ENCODE peak calls at places on chromosomes 1 and 21, in nine cellular contexts. K, A, L, Q, S, V, D, R and C are unnamed samples. For H3K4me1, the result is how much of the 10 kb centered on the place peaks cover.

GRCh38 chr1:93670141-93670540 is 11.5 kb downstream of the BCAR3 start:
- DNase-seq in K (no peak), A (no peak), L (peak), Q (no peak), S (no peak), V (no peak), D (peak), R (no peak), C (no peak)

GRCh38 chr21:39238275-39238674 is 55.0 kb upstream of the PSMG1 start:
- DNase-seq in K (no peak), A (no peak), L (peak), Q (no peak), S (no peak), V (no peak), D (no peak), R (no peak), C (no peak)

GRCh38 chr21:42079008-42079938 is 8.2 kb downstream of the UMODL1 start:
- DNase-seq in K (no peak), A (peak), L (no peak), Q (no peak), S (no peak), V (no peak), D (no peak), R (no peak), C (no peak)

GRCh38 chr1:119227446-119227845 is 87.0 kb upstream of the WARS2 start:
- DNase-seq in K (no peak), A (no peak), L (no peak), Q (no peak), S (no peak), V (peak), D (no peak), R (no peak), C (no peak)

GRCh38 chr1:228092342-228093049 is 10.0 kb downstream of the ARF1 start:
- DNase-seq in K (no peak), A (no peak), L (no peak), Q (no peak), S (peak), V (no peak), D (no peak), R (no peak), C (no peak)

GRCh38 chr1:59198565-59198964 is 98.3 kb upstream of the FGGY start:
- DNase-seq in K (no peak), A (no peak), L (peak), Q (no peak), S (no peak), V (no peak), D (no peak), R (no peak), C (no peak)

GRCh38 chr1:212635141-212635601 is 26.6 kb downstream of the ATF3 start:
- DNase-seq in K (peak), A (no peak), L (peak), Q (no peak), S (no peak), V (no peak), D (no peak), R (no peak), C (no peak)

GRCh38 chr1:153291514-153291913 is 21.2 kb downstream of the PGLYRP3 start:
- DNase-seq in K (no peak), A (no peak), L (no peak), Q (no peak), S (no peak), V (no peak), D (peak), R (no peak), C (no peak)

GRCh38 chr1:84598846-84599741 is 24.9 kb upstream of the CTBS start:
- DNase-seq in K (peak), A (no peak), L (peak), Q (no peak), S (no peak), V (no peak), D (no peak), R (no peak), C (no peak)

GRCh38 chr1:51648180-51649109 is 31.6 kb downstream of the OSBPL9 start:
- DNase-seq in K (no peak), A (no peak), L (peak), Q (no peak), S (peak), V (peak), D (peak), R (peak), C (no peak)

GRCh38 chr21:44765231-44766013 is 36.2 kb downstream of the UBE2G2 start:
- DNase-seq in K (peak), A (no peak), L (no peak), Q (no peak), S (peak), V (no peak), D (no peak), R (no peak), C (no peak)

GRCh38 chr21:34132202-34132601 is 58.8 kb downstream of the MRPS6 start:
- DNase-seq in K (no peak), A (no peak), L (no peak), Q (no peak), S (no peak), V (no peak), D (no peak), R (no peak), C (peak)

GRCh38 chr1:1179983-1180861 is 6.5 kb downstream of the TTLL10 start:
- DNase-seq in K (no peak), A (peak), L (no peak), Q (no peak), S (no peak), V (peak), D (no peak), R (no peak), C (no peak)

GRCh38 chr1:207181838-207182237 is 77.8 kb downstream of the C4BPA start:
- DNase-seq in K (no peak), A (no peak), L (no peak), Q (no peak), S (no peak), V (no peak), D (no peak), R (no peak), C (no peak)

GRCh38 chr1:218332416-218332815 is 12.7 kb upstream of the TGFB2 start:
- DNase-seq in K (no peak), A (no peak), L (peak), Q (no peak), S (no peak), V (no peak), D (no peak), R (no peak), C (no peak)

GRCh38 chr1:212260557-212261342 is 24.5 kb upstream of the PPP2R5A start:
- DNase-seq in K (no peak), A (no peak), L (peak), Q (no peak), S (no peak), V (no peak), D (no peak), R (no peak), C (no peak)

GRCh38 chr21:34983680-34984086 is 65.4 kb downstream of the RUNX1 start:
- DNase-seq in K (peak), A (no peak), L (peak), Q (no peak), S (no peak), V (no peak), D (no peak), R (no peak), C (no peak)

GRCh38 chr1:235552146-235552716 is 48.0 kb upstream of the B3GALNT2 start:
- DNase-seq in K (no peak), A (no peak), L (no peak), Q (no peak), S (no peak), V (no peak), D (no peak), R (no peak), C (no peak)

GRCh38 chr1:8377382-8377928 is 59.5 kb downstream of the SLC45A1 start:
- DNase-seq in K (no peak), A (no peak), L (no peak), Q (no peak), S (no peak), V (no peak), D (no peak), R (no peak), C (no peak)

GRCh38 chr1:9890224-9890731 is 19.8 kb downstream of the CTNNBIP1 start:
- DNase-seq in K (no peak), A (peak), L (peak), Q (no peak), S (no peak), V (peak), D (peak), R (no peak), C (no peak)

DNA sequence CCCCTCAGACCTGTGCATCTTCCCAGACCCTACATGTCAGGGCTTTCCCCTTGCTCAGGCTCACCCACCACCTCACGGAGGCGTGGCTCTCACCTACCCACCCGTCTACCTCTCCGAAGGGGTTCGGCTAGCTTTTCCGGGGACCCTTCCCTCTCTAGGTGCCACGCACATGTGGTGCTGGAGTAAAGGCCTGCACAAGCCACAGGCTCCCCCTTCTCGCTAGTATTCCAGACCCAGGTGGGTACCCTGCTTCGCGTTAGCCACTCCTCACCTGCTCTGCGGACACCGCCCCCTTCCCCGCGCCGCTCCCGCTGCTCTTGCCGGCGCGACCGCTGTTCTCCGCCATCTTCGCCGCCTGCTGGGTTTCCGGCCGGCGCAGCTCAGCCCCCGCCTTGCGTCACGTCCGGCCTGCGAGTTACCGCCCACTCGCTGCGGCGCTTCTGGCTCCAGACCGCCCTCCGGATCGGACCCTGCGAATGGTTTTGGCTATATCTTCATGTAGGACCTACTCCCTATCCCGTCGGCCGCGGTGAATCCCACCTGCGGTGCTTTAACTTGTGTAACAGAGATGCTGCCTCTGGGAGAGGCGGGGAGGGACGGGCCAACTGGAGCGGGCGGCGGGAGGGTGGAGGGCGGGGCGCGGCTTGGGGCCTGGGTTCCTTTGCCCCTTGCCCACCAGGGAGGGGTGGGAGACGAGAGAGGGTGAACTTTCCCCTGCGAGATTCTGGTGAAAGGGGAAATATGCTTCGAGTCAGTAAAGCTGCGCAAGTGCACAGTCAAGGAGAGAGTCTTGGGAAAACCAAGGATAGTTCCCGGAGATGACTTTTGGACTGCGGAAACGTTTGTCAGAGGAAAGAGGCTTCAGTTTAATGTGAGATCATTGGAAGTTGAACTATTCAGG is at the start of the genes NIT1 and PFDN2:
- DNase-seq in K (peak), A (peak), L (peak), Q (peak), S (peak), V (peak), D (peak), R (peak), C (peak)
- H3K4me1 ChIP-seq in K (under half), A (under half), L (under half), Q (under half), S (half or more), V (under half), D (under half), R (half or more), C (under half)

DNA sequence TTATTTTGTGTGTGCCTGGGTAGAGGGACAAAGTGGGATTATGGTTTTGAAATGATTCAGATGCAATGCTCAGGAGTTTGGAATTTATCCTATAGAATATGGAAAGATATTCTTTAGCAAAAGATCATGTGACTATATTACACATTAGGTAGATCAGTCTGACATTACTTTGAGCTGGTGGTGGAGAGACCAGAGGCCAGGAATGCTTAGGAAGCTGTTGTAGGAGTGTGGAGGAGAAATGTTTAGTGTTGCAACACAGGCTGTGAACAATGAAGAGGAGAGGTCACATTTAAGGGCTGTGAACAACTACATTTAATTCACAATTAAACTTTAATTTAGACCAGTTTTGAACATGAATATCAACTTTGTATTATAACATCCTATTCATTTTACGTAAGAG is 45.3 kb upstream of the PODN start:
- DNase-seq in K (no peak), A (no peak), L (peak), Q (no peak), S (no peak), V (no peak), D (no peak), R (no peak), C (no peak)
- H3K4me3 ChIP-seq in K (no peak), A (no peak), L (no peak), Q (no peak), S (no peak), V (no peak), D (no peak), R (no peak), C (no peak)

GRCh38 chr1:38005195-38006007 is at the start of gene FHL3:
- DNase-seq in K (no peak), A (peak), L (peak), Q (no peak), S (peak), V (peak), D (peak), R (peak), C (no peak)
- H3K27ac ChIP-seq in K (no peak), A (peak), L (peak), Q (peak), S (peak), V (no peak), D (peak), R (peak), C (peak)

DNA sequence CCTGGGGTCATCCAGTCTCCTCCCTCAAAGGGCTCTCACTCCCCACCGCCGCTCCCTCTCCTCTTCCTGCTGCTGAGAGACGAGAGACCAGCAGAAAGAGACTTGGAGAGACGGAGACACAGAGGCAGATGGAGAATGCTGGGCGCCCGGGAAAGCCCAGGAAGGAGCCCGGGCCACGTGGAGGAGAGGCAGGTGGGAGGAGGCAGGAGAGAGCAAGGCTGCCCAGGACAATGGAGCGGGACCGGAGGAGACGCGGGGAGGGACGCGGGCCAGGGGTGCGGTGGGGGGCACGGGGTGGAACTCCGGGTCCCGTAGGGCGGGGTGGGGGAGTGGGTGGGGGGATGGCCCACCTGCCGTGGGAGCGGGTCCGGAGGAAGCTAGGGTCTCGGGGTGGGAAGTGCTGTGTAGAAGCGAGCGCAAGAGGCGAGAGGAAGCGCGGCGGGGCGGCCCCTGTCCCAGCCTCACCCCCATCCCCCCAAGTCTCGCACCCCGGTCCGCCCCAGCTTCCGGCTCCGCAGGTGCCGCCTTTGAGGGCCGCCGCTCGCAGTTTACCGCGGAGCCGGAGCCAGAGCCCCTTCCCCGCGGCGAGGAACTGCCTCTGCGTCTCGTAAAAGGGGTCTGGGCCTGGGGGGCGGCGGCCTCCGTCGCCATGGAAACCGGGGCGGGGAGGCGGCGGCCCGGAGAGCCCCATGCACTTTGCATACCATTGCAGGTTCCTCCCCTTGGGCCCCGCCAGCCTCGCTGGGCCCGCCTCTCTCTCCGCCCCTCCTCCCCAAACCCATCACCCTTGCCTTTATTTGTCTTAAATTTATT is 11.7 kb upstream of the EPHA2 start:
- DNase-seq in K (peak), A (no peak), L (no peak), Q (no peak), S (peak), V (peak), D (no peak), R (no peak), C (peak)
- H3K4me1 ChIP-seq in K (under half), A (under half), L (under half), Q (under half), S (under half), V (under half), D (under half), R (under half), C (under half)

GRCh38 chr1:101465941-101466340 is 229.1 kb downstream of the S1PR1 start:
- DNase-seq in K (no peak), A (no peak), L (no peak), Q (no peak), S (no peak), V (no peak), D (no peak), R (no peak), C (no peak)
- H3K4me3 ChIP-seq in K (no peak), A (no peak), L (no peak), Q (no peak), S (no peak), V (no peak), D (no peak), R (no peak), C (no peak)